ENCODE peak calls at places on chromosomes 6 and 20, in four cellular contexts. N is skeletal muscle cell, H is aorta, X is GM23338. L is an unnamed sample.

GRCh38 chr6:170497845-170498281 is 55.2 kb downstream of the PSMB1 start:
- DNase-seq in N (no peak), H (no peak), X (peak), L (no peak)

GRCh38 chr6:30202366-30202765 is 10.8 kb downstream of the TRIM26 start:
- DNase-seq in N (no peak), H (no peak), X (no peak), L (no peak)

GRCh38 chr6:156776470-156776840 is 723 bp upstream of the ARID1B start:
- DNase-seq in N (no peak), H (no peak), X (no peak), L (peak)

GRCh38 chr6:2940010-2940850 is 31.1 kb downstream of the SERPINB6 start:
- DNase-seq in N (no peak), H (no peak), X (no peak), L (peak)

GRCh38 chr6:71139249-71139648 is 149.4 kb upstream of the OGFRL1 start:
- DNase-seq in N (peak), H (no peak), X (no peak), L (no peak)

GRCh38 chr6:31399589-31400466 is 3.6 kb upstream of the MICA start:
- DNase-seq in N (peak), H (peak), X (peak), L (no peak)

GRCh38 chr6:110756817-110757216 is 58.5 kb downstream of the CDK19 start:
- DNase-seq in N (no peak), H (no peak), X (no peak), L (no peak)

GRCh38 chr6:87922947-87923330 is 124.7 kb upstream of the SPACA1 start:
- DNase-seq in N (no peak), H (no peak), X (no peak), L (peak)

GRCh38 chr6:32947552-32948465 is 5.1 kb downstream of the HLA-DMA start:
- DNase-seq in N (no peak), H (no peak), X (peak), L (no peak)

GRCh38 chr20:19808498-19808897 is 50.4 kb downstream of the RIN2 start:
- DNase-seq in N (no peak), H (no peak), X (no peak), L (no peak)

GRCh38 chr6:124389127-124389526 is 573.1 kb upstream of the RNF217 start:
- DNase-seq in N (no peak), H (no peak), X (peak), L (no peak)

GRCh38 chr20:15703171-15703911 is 869.9 kb downstream of the KIF16B start:
- DNase-seq in N (peak), H (no peak), X (no peak), L (no peak)

GRCh38 chr20:17635846-17636245 is 46.2 kb downstream of the RRBP1 start:
- DNase-seq in N (no peak), H (peak), X (no peak), L (no peak)

GRCh38 chr6:111842891-111843290 is 30.4 kb downstream of the FYN start:
- DNase-seq in N (no peak), H (no peak), X (peak), L (no peak)

GRCh38 chr20:44215125-44215524 is 4.6 kb upstream of the OSER1 start:
- DNase-seq in N (no peak), H (peak), X (peak), L (peak)

GRCh38 chr6:85452441-85452881 is 2.6 kb downstream of the NT5E start:
- DNase-seq in N (peak), H (no peak), X (no peak), L (no peak)

GRCh38 chr20:16279320-16279719 is 293.9 kb downstream of the KIF16B start:
- DNase-seq in N (no peak), H (no peak), X (peak), L (no peak)

GRCh38 chr6:121666809-121667208 is 231.4 kb downstream of the GJA1 start:
- DNase-seq in N (no peak), H (no peak), X (no peak), L (no peak)

GRCh38 chr6:161101517-161101916 is 109.9 kb downstream of the MAP3K4 start:
- DNase-seq in N (no peak), H (no peak), X (peak), L (no peak)

GRCh38 chr20:49282584-49283171 is 4.8 kb upstream of the ZNFX1 start:
- DNase-seq in N (no peak), H (no peak), X (peak), L (no peak)

GRCh38 chr6:11346516-11346915 is 114.0 kb upstream of the NEDD9 start:
- DNase-seq in N (no peak), H (no peak), X (no peak), L (no peak)

GRCh38 chr6:111564482-111564945 is 41.2 kb downstream of the TRAF3IP2 start:
- DNase-seq in N (peak), H (peak), X (no peak), L (no peak)

GRCh38 chr20:2575682-2576081 is 39.3 kb downstream of the TMC2 start:
- DNase-seq in N (no peak), H (no peak), X (no peak), L (no peak)

GRCh38 chr20:35849726-35850125 is 77.9 kb downstream of the PHF20 start:
- DNase-seq in N (no peak), H (peak), X (no peak), L (no peak)
- H3K4me3 ChIP-seq in N (no peak), H (no peak), X (no peak), L (no peak)

GRCh38 chr20:63360850-63361497 is at the start of gene CHRNA4:
- DNase-seq in N (no peak), H (no peak), X (peak), L (no peak)
- H3K4me3 ChIP-seq in N (no peak), H (no peak), X (peak), L (no peak)

GRCh38 chr6:100464910-100465700 is at the start of gene SIM1:
- DNase-seq in N (peak), H (no peak), X (peak), L (no peak)
- H3K4me3 ChIP-seq in N (peak), H (no peak), X (peak), L (no peak)

GRCh38 chr6:148526145-148526544 is 183.5 kb downstream of the SASH1 start:
- DNase-seq in N (no peak), H (no peak), X (no peak), L (no peak)

GRCh38 chr6:148524509-148524908 is 181.9 kb downstream of the SASH1 start:
- DNase-seq in N (no peak), H (no peak), X (no peak), L (no peak)

GRCh38 chr6:148523551-148523950 is 180.9 kb downstream of the SASH1 start:
- DNase-seq in N (no peak), H (no peak), X (no peak), L (no peak)

GRCh38 chr6:148525453-148525852 is 182.8 kb downstream of the SASH1 start:
- DNase-seq in N (no peak), H (no peak), X (no peak), L (no peak)

DNA sequence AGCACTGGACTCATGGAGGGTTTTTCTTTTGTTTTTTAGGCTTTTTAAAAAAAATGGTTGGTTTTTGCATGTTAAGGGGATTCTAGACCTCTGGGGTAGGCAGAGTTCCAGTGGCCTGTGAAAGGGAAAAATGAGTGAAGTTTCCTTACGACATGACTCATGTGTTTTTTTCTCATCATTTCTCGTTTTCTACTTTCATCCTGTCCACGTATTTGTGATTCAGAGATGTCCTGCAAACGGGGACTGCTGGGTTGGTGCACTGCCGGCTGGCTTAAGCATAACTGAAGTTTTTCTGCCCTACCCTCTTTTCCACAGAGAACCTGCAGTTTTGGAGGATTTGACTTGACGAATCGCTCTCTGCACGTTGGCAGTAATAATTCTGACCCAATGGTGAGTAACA is 182.3 kb downstream of the SASH1 start:
- DNase-seq in N (peak), H (no peak), X (no peak), L (no peak)
- H3K4me3 ChIP-seq in N (peak), H (peak), X (no peak), L (no peak)

GRCh38 chr6:73471686-73472290 is 10.3 kb downstream of the MTO1 start:
- DNase-seq in N (no peak), H (no peak), X (no peak), L (no peak)
- H3K4me3 ChIP-seq in N (no peak), H (no peak), X (no peak), L (no peak)